ENCODE peak calls at places on chromosomes 13 and 19, in eight cellular contexts. D is activated naive CD8-positive, alpha-beta T cell treated with anti-CD3 and anti-CD28 coated beads, Interleukin-2, amount 50 U/mL, for 24 hours; F is Right ventricle myocardium superior; C is IMR-90; N is activated CD8-positive, alpha-beta T cell treated with anti-CD3 and anti-CD28 coated beads, Interleukin-2, amount 10 ng/mL, durations not matched to agents 7 days and 5 days; V is left cardiac atrium; Z is gastroesophageal sphincter; Y is WTC11. J is an unnamed sample.
A peak's percentile ranks its signal among the peaks of the same experiment; 100 is the strongest.

GRCh38 chr13:113472355-113473025 is 18.0 kb downstream of the DCUN1D2 start:
- ATAC-seq in V (no peak), F (peak; percentile 18), D (no peak), N (no peak), Z (peak; percentile 67), C (no peak), Y (no peak), J (no peak)

GRCh38 chr13:109818891-109819290 is 32.5 kb upstream of the IRS2 start:
- ATAC-seq in F (no peak), V (no peak), D (no peak), Y (no peak), Z (no peak), C (no peak), N (no peak), J (no peak)

GRCh38 chr13:42466123-42466522 is 107.8 kb upstream of the TNFSF11 start:
- ATAC-seq in F (no peak), Z (no peak), C (no peak), Y (no peak), D (no peak), N (no peak), V (no peak), J (no peak)

GRCh38 chr13:51959773-51960172 is 51.5 kb downstream of the ATP7B start:
- ATAC-seq in D (no peak), V (no peak), Z (no peak), Y (peak; percentile 24), C (no peak), F (no peak), N (no peak), J (peak; percentile 53)

GRCh38 chr19:3969435-3970312 is 1.2 kb downstream of the DAPK3 start:
- ATAC-seq in V (no peak), N (no peak), D (no peak), F (peak; percentile 4), C (peak; percentile 1), Y (no peak), Z (no peak), J (no peak)

GRCh38 chr19:34994643-34995471 is 5.3 kb upstream of the GRAMD1A start:
- ATAC-seq in Y (no peak), F (peak; percentile 52), C (no peak), V (peak; percentile 35), D (no peak), Z (no peak), N (no peak), J (no peak)

GRCh38 chr19:18312021-18312534 is 10.8 kb downstream of the LSM4 start:
- ATAC-seq in V (no peak), N (no peak), Y (no peak), D (no peak), F (no peak), C (no peak), Z (no peak), J (no peak)

GRCh38 chr13:25886438-25887214 is 165.2 kb downstream of the SHISA2 start:
- ATAC-seq in N (no peak), D (peak; percentile 88), Z (no peak), Y (no peak), F (no peak), V (no peak), C (peak; percentile 57), J (no peak)

GRCh38 chr13:97502192-97502591 is 68.2 kb downstream of the RAP2A start:
- ATAC-seq in Z (no peak), C (peak; percentile 43), Y (no peak), F (peak; percentile 87), D (no peak), V (peak; percentile 84), N (no peak), J (no peak)

GRCh38 chr13:50634339-50634738 is 209.2 kb downstream of the DLEU7 start:
- ATAC-seq in N (no peak), V (no peak), Y (no peak), D (no peak), F (no peak), Z (no peak), C (no peak), J (no peak)

J was measured in stimulated activated memory B cell treated with anti-CD40 and anti-IgM and Interleukin-4, amounts not matched to agents 10 μg/mL and 1 μg/mL and 100 μg/mL, for 72 hours.